ENCODE peak calls at places on chromosomes 11 and 22, in five cellular contexts. H is posterior vena cava, L is RKO, J is HuH-7, P is frontal cortex. C is an unnamed sample.

GRCh38 chr11:58513747-58514367 is 6.0 kb upstream of the OR5B21 start:
- DNase-seq in H (no peak), L (peak), J (peak), P (peak), C (no peak)

GRCh38 chr22:30694638-30695350 is at the start of gene OSBP2:
- DNase-seq in H (peak), L (peak), J (peak), P (peak), C (peak)

GRCh38 chr22:24836282-24836681 is 30.3 kb downstream of the SGSM1 start:
- DNase-seq in H (no peak), L (no peak), J (no peak), P (no peak), C (no peak)

GRCh38 chr22:33240901-33241300 is 182.7 kb upstream of the SYN3 start:
- DNase-seq in H (no peak), L (no peak), J (no peak), P (no peak), C (no peak)

GRCh38 chr11:1305558-1306056 is 3.8 kb downstream of the TOLLIP start:
- DNase-seq in H (no peak), L (no peak), J (peak), P (no peak), C (no peak)

GRCh38 chr22:38815844-38816243 is 21.9 kb upstream of the DNAL4 start:
- DNase-seq in H (no peak), L (no peak), J (no peak), P (no peak), C (no peak)

GRCh38 chr22:17569971-17570511 is 6.7 kb downstream of the SLC25A18 start:
- DNase-seq in H (no peak), L (no peak), J (no peak), P (no peak), C (peak)

GRCh38 chr11:74839445-74839844 is 90.8 kb downstream of the RNF169 start:
- DNase-seq in H (no peak), L (no peak), J (no peak), P (no peak), C (no peak)

GRCh38 chr11:27604416-27604815 is 95.8 kb downstream of the BDNF start:
- DNase-seq in H (no peak), L (no peak), J (no peak), P (no peak), C (no peak)

GRCh38 chr22:20002661-20003060 is 14.0 kb downstream of the ARVCF start:
- DNase-seq in H (no peak), L (no peak), J (no peak), P (no peak), C (no peak)

GRCh38 chr22:21837184-21837979 is 30.1 kb downstream of the MAPK1 start:
- DNase-seq in H (no peak), L (peak), J (no peak), P (peak), C (no peak)

C was measured in sigmoid colon.